ENCODE peak calls at places on chromosome 14, in nine cellular contexts. U is hepatocyte, O is heart left ventricle, S is lung, Y is right cardiac atrium, M is stomach, F is tibial nerve, C is colonic mucosa, W is IMR-90. R is an unnamed sample.
A peak's percentile ranks its signal among the peaks of the same experiment; 100 is the strongest.

GRCh38 chr14:97379091-97379531 is 581.9 kb downstream of the VRK1 start:
- DNase-seq in U (no peak), S (no peak), Y (no peak), M (no peak), C (no peak), F (no peak), O (no peak), W (no peak), R (no peak)

GRCh38 chr14:77303417-77304156 is 17.1 kb downstream of the POMT2 start:
- DNase-seq in C (no peak), S (peak; percentile 43), F (no peak), Y (no peak), U (peak; percentile 89), O (no peak), M (no peak), W (peak; percentile 97), R (peak; percentile 85)

GRCh38 chr14:63493246-63493645 is 49.9 kb downstream of the PPP2R5E start:
- DNase-seq in F (no peak), C (no peak), O (no peak), M (no peak), S (no peak), U (peak; percentile 23), W (peak; percentile 33), Y (peak; percentile 34), R (no peak)

GRCh38 chr14:105273062-105273461 is 24.7 kb downstream of the BTBD6 start:
- DNase-seq in U (no peak), F (no peak), W (no peak), C (no peak), S (no peak), Y (peak; percentile 50), M (peak; percentile 57), O (no peak), R (no peak)

GRCh38 chr14:68762944-68763831 is 29.7 kb downstream of the ZFP36L1 start:
- DNase-seq in W (peak; percentile 76), M (peak; percentile 87), Y (peak; percentile 95), F (no peak), C (peak; percentile 49), S (peak; percentile 52), U (peak; percentile 86), O (peak; percentile 86), R (no peak)

GRCh38 chr14:68753696-68754095 is 39.2 kb downstream of the ZFP36L1 start:
- DNase-seq in Y (no peak), U (no peak), M (no peak), O (no peak), S (no peak), C (no peak), F (no peak), W (peak; percentile 24), R (no peak)

GRCh38 chr14:34038358-34039057 is 87.6 kb upstream of the EGLN3 start:
- DNase-seq in M (no peak), C (peak; percentile 58), O (no peak), S (no peak), W (no peak), F (no peak), Y (no peak), U (peak; percentile 56), R (no peak)

GRCh38 chr14:104316121-104316722 is 177.8 kb downstream of the KIF26A start:
- DNase-seq in F (no peak), S (no peak), C (peak; percentile 52), O (no peak), M (peak; percentile 17), Y (peak; percentile 37), U (no peak), W (no peak), R (peak; percentile 25)

GRCh38 chr14:68198713-68199464 is 379.3 kb downstream of the RAD51B start:
- DNase-seq in S (no peak), U (no peak), M (no peak), C (no peak), W (no peak), O (no peak), F (no peak), Y (no peak), R (no peak)

GRCh38 chr14:80570930-80571298 is 359.6 kb upstream of the DIO2 start:
- DNase-seq in C (no peak), U (no peak), S (no peak), F (no peak), Y (no peak), W (no peak), O (no peak), M (no peak), R (no peak)

GRCh38 chr14:99604766-99605298 is 825 bp upstream of the CCDC85C start:
- DNase-seq in F (no peak), Y (peak; percentile 75), U (peak; percentile 75), O (no peak), C (no peak), W (peak; percentile 33), M (no peak), S (no peak), R (no peak)

GRCh38 chr14:49961270-49962222 is 68.7 kb downstream of the ARF6 start:
- DNase-seq in Y (no peak), U (no peak), W (peak; percentile 32), F (no peak), O (no peak), S (no peak), M (no peak), C (no peak), R (no peak)

GRCh38 chr14:69105326-69105725 is 47.6 kb downstream of the DCAF5 start:
- DNase-seq in M (no peak), W (peak; percentile 79), F (no peak), O (no peak), Y (no peak), C (no peak), U (no peak), S (no peak), R (peak; percentile 39)

GRCh38 chr14:76113691-76114090 is 38.0 kb upstream of the GPATCH2L start:
- DNase-seq in U (no peak), F (no peak), S (no peak), M (no peak), Y (no peak), O (no peak), W (no peak), C (no peak), R (no peak)

GRCh38 chr14:52711666-52712065 is 4.7 kb downstream of the PSMC6 start:
- DNase-seq in Y (no peak), M (no peak), C (no peak), F (no peak), U (no peak), O (no peak), S (no peak), W (peak; percentile 52), R (no peak)

GRCh38 chr14:59098377-59098776 is 90.1 kb upstream of the DAAM1 start:
- DNase-seq in M (no peak), U (peak; percentile 33), O (no peak), C (no peak), S (no peak), W (peak; percentile 98), F (no peak), Y (no peak), R (peak; percentile 62)

GRCh38 chr14:37464192-37464858 is 130.7 kb downstream of the FOXA1 start:
- DNase-seq in F (no peak), O (no peak), U (no peak), M (no peak), Y (no peak), S (no peak), C (no peak), W (no peak), R (no peak)

GRCh38 chr14:61409782-61410181 is 88.4 kb downstream of the PRKCH start:
- DNase-seq in W (no peak), U (no peak), S (no peak), O (no peak), F (no peak), Y (no peak), M (no peak), C (no peak), R (no peak)

GRCh38 chr14:100333867-100334266 is 10.7 kb downstream of the SLC25A47 start:
- DNase-seq in F (no peak), S (no peak), U (no peak), Y (no peak), O (no peak), W (no peak), M (no peak), C (no peak), R (no peak)

DNA sequence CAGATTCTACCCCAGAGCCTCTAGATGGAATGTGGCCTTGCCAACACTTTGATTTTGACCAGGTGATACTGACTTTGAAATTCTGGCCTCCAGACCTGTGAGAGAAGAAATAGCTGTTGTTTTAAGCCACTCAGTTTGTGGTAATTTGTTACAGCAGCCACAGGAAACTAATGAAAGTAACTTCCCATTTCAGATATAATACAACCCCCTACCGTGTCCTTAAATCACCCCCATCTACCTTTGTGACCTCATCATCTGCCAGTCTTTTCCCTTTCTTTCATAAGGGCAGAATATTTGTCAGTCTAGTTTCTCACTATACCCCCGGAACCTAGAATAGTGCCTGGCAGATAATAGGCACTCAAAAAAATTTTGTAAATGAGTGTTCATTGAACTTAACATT is 39.6 kb downstream of the PPP4R4 start:
- DNase-seq in Y (no peak), S (no peak), M (no peak), C (no peak), O (no peak), U (no peak), F (no peak), W (no peak), R (no peak)
- H3K27ac ChIP-seq in Y (no peak overlapping the region), S (no peak overlapping the region), M (no peak overlapping the region), C (no peak overlapping the region), O (no peak overlapping the region), U (no peak overlapping the region), F (no peak overlapping the region), W (no peak overlapping the region), R (no peak overlapping the region)

DNA sequence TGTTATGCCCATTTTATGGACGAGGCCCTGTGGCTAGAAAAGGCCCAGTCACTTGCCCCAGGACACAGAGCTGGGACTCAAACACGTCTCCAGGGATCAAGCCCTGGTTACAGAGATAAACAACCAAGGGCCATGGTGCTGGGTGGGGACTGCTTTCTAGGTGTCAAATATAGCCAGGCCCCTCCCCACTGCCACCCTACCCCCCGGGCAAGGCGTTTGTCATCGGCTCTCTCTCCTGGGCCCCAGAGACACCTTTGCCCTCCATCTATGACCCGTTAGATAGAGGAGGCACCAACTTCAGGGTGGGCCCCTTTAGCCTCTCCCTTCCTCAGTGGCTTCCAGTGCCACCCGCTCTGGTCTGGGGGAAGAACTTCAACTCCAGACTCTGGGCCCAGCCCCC is 18.0 kb downstream of the LTBP2 start:
- DNase-seq in O (no peak), W (no peak), M (no peak), S (no peak), F (no peak), Y (peak; percentile 44), C (no peak), U (no peak), R (no peak)
- H3K27ac ChIP-seq in O (peak overlapping the region; percentile 81), W (peak overlapping the region; percentile 75), M (peak overlapping the region; percentile 83), S (no peak overlapping the region), F (peak overlapping the region; percentile 5), Y (no peak overlapping the region), C (peak overlapping the region; percentile 46), U (peak overlapping the region; percentile 91), R (no peak overlapping the region)

GRCh38 chr14:95132732-95133131 is 24.6 kb downstream of the DICER1 start:
- DNase-seq in Y (no peak), C (no peak), F (no peak), W (peak; percentile 85), O (no peak), M (no peak), S (no peak), U (no peak), R (no peak)
- H3K27ac ChIP-seq in Y (no peak overlapping the region), C (no peak overlapping the region), F (peak overlapping the region; percentile 25), W (peak overlapping the region; percentile 81), O (no peak overlapping the region), M (no peak overlapping the region), S (no peak overlapping the region), U (no peak overlapping the region), R (peak overlapping the region; percentile 66)

DNA sequence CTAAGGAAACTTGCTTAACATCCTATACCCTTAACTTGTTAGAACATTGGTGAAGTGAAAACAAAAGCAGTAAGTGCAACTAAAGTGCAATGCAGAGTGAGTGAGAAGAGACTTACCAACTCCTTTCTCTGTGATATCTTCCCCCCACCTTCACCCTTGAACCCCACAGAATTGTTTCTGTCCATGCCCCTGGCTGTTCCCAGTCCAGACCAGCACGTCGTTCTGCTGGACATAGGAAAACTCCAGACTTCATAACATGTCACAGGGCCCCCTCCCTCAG is 91.9 kb downstream of the DAD1 start:
- DNase-seq in U (no peak), M (no peak), Y (no peak), F (no peak), W (no peak), S (no peak), C (no peak), O (no peak), R (no peak)
- H3K27ac ChIP-seq in U (no peak overlapping the region), M (peak overlapping the region; percentile 35), Y (peak overlapping the region; percentile 96), F (no peak overlapping the region), W (no peak overlapping the region), S (peak overlapping the region; percentile 90), C (no peak overlapping the region), O (peak overlapping the region; percentile 33), R (no peak overlapping the region)